ENCODE peak calls at places on chromosomes 11 and 22, in six cellular contexts. Z is substantia nigra, K is psoas muscle, H is progenitor cell of endocrine pancreas, F is G401, P is astrocyte of the cerebellum. I is an unnamed sample.

GRCh38 chr11:2790581-2790925 is 90.8 kb upstream of the KCNQ1OT1 start:
- DNase-seq in Z (no peak), K (peak; percentile 7), H (peak; percentile 6), F (no peak), P (no peak), I (no peak)

GRCh38 chr22:40707154-40707553 is 27.9 kb downstream of the MCHR1 start:
- DNase-seq in Z (no peak), K (no peak), H (no peak), F (no peak), P (no peak), I (no peak)

GRCh38 chr22:41713004-41713403 is 13.7 kb downstream of the MEI1 start:
- DNase-seq in Z (no peak), K (no peak), H (no peak), F (no peak), P (no peak), I (no peak)

GRCh38 chr22:39598017-39598965 is 27.7 kb downstream of the CACNA1I start:
- DNase-seq in Z (no peak), K (no peak), H (peak; percentile 68), F (no peak), P (no peak), I (peak; percentile 49)

GRCh38 chr11:432501-433100 is 9.2 kb downstream of the ANO9 start:
- DNase-seq in Z (no peak), K (no peak), H (no peak), F (no peak), P (no peak), I (no peak)

GRCh38 chr11:65662247-65662801 is 392 bp downstream of the RELA start:
- DNase-seq in Z (no peak), K (no peak), H (no peak), F (no peak), P (no peak), I (no peak)

GRCh38 chr11:1226226-1226961 is 3.5 kb downstream of the MUC5B start:
- DNase-seq in Z (no peak), K (peak; percentile 14), H (no peak), F (no peak), P (no peak), I (no peak)

GRCh38 chr11:74730601-74731260 is 495 bp downstream of the CHRDL2 start:
- DNase-seq in Z (no peak), K (no peak), H (no peak), F (no peak), P (no peak), I (no peak)

GRCh38 chr22:19658057-19658966 is 56.0 kb upstream of the SEPTIN5 start:
- DNase-seq in Z (no peak), K (no peak), H (no peak), F (no peak), P (no peak), I (no peak)

GRCh38 chr22:49433717-49434611 is 393.7 kb downstream of the BRD1 start:
- DNase-seq in Z (no peak), K (no peak), H (no peak), F (no peak), P (no peak), I (no peak)

GRCh38 chr11:103545551-103545950 is 436.3 kb downstream of the DYNC2H1 start:
- DNase-seq in Z (no peak), K (no peak), H (no peak), F (no peak), P (no peak), I (no peak)

GRCh38 chr22:20583471-20583922 is 76.1 kb downstream of the MED15 start:
- DNase-seq in Z (peak; percentile 35), K (no peak), H (no peak), F (peak; percentile 53), P (no peak), I (no peak)

GRCh38 chr11:19087658-19088057 is 27.1 kb upstream of the MRGPRX2 start:
- DNase-seq in Z (no peak), K (no peak), H (no peak), F (no peak), P (peak; percentile 79), I (no peak)

GRCh38 chr11:70517203-70517602 is 118.9 kb downstream of the CTTN start:
- DNase-seq in Z (no peak), K (no peak), H (no peak), F (no peak), P (no peak), I (no peak)

GRCh38 chr22:17672417-17672991 is 33.9 kb downstream of the BCL2L13 start:
- DNase-seq in Z (no peak), K (no peak), H (no peak), F (peak; percentile 97), P (peak; percentile 11), I (no peak)

GRCh38 chr11:77113382-77114088 is 10.9 kb downstream of the OMP start:
- DNase-seq in Z (no peak), K (peak; percentile 15), H (no peak), F (peak; percentile 49), P (peak; percentile 33), I (no peak)

GRCh38 chr11:46480909-46481308 is 89.3 kb upstream of the CHRM4 start:
- DNase-seq in Z (no peak), K (no peak), H (no peak), F (no peak), P (no peak), I (no peak)

GRCh38 chr11:6402561-6402981 is 12.3 kb downstream of the SMPD1 start:
- DNase-seq in Z (no peak), K (no peak), H (no peak), F (no peak), P (no peak), I (peak; percentile 60)

GRCh38 chr11:101299210-101299609 is 169.6 kb upstream of the PGR start:
- DNase-seq in Z (no peak), K (no peak), H (no peak), F (no peak), P (no peak), I (no peak)